ENCODE peak calls at places on chromosome 11, in eight cellular contexts. J is stimulated activated CD4-positive, alpha-beta T cell treated with anti-CD3 and anti-CD28 coated beads, Interleukin-2, amount 100 ng/mL, for 48 hours; Y is cardiac muscle cell; I is iPS-NIHi11; K is HEK293T; C is caudate nucleus; A is fibroblast of villous mesenchyme; T is NCI-H2081. N is an unnamed sample.

GRCh38 chr11:124799384-124800225 is 601 bp downstream of the MSANTD2 start:
- DNase-seq in I (peak), K (peak), T (no peak), C (peak), A (peak), Y (peak), J (peak), N (no peak)

GRCh38 chr11:86940122-86940777 is 14.9 kb downstream of the FZD4 start:
- DNase-seq in I (peak), C (no peak), K (peak), A (peak), T (no peak), J (no peak), Y (peak), N (no peak)

GRCh38 chr11:12139144-12139881 is 28.9 kb downstream of the MICAL2 start:
- DNase-seq in K (no peak), Y (no peak), C (no peak), J (no peak), T (no peak), A (peak), I (no peak), N (no peak)

GRCh38 chr11:16909375-16910035 is 104.7 kb downstream of the PLEKHA7 start:
- DNase-seq in I (no peak), C (no peak), T (no peak), Y (no peak), K (no peak), J (no peak), A (no peak), N (no peak)

GRCh38 chr11:8442301-8442700 is 151.7 kb downstream of the STK33 start:
- DNase-seq in T (no peak), Y (no peak), K (no peak), I (no peak), A (no peak), C (no peak), J (no peak), N (no peak)

GRCh38 chr11:60910281-60910687 is 3.7 kb upstream of the TMEM109 start:
- DNase-seq in T (no peak), A (no peak), I (no peak), J (no peak), Y (no peak), C (no peak), K (no peak), N (peak)

GRCh38 chr11:43419460-43419859 is 60.7 kb downstream of the TTC17 start:
- DNase-seq in J (peak), Y (peak), A (peak), T (peak), K (peak), C (no peak), I (peak), N (no peak)

GRCh38 chr11:9750551-9750950 is 86.7 kb downstream of the SWAP70 start:
- DNase-seq in A (no peak), J (no peak), C (no peak), T (no peak), K (no peak), Y (no peak), I (no peak), N (no peak)

GRCh38 chr11:27388869-27389268 is 25.9 kb upstream of the CCDC34 start:
- DNase-seq in K (no peak), C (no peak), I (no peak), J (no peak), T (no peak), A (peak), Y (no peak), N (no peak)

GRCh38 chr11:105589346-105589745 is 20.5 kb upstream of the GRIA4 start:
- DNase-seq in Y (no peak), C (no peak), A (no peak), K (no peak), I (no peak), T (no peak), J (no peak), N (no peak)

N was measured in anterior cingulate cortex.